ENCODE peak calls at places on chromosomes 6 and 20, in five cellular contexts. Q is NCI-H2029, O is KBM-7, D is cardiac muscle cell, I is NCI-H2171. G is an unnamed sample.

GRCh38 chr6:105769197-105769596 is 316.9 kb upstream of the PRDM1 start:
- DNase-seq in O (no peak), Q (no peak), I (no peak), D (no peak), G (no peak)

GRCh38 chr6:7673063-7673536 is 52.8 kb upstream of the BMP6 start:
- DNase-seq in D (peak; percentile 52), Q (no peak), O (peak; percentile 65), I (no peak), G (peak; percentile 64)

GRCh38 chr6:154236646-154237236 is 119.9 kb downstream of the IPCEF1 start:
- DNase-seq in Q (no peak), I (no peak), O (no peak), D (no peak), G (no peak)

GRCh38 chr6:111592726-111593515 is 12.8 kb downstream of the TRAF3IP2 start:
- DNase-seq in O (no peak), I (peak; percentile 64), Q (no peak), D (no peak), G (no peak)

GRCh38 chr6:39074486-39074885 is 25.9 kb downstream of the GLP1R start:
- DNase-seq in O (no peak), I (no peak), D (no peak), Q (no peak), G (no peak)

GRCh38 chr20:57038608-57039440 is 227.6 kb downstream of the BMP7 start:
- DNase-seq in D (no peak), Q (no peak), I (no peak), O (no peak), G (no peak)

GRCh38 chr20:62365814-62366369 is 1.2 kb downstream of the LAMA5 start:
- DNase-seq in Q (no peak), D (no peak), I (no peak), O (peak; percentile 50), G (no peak)

GRCh38 chr6:8000080-8001035 is 63.8 kb downstream of the BLOC1S5 start:
- DNase-seq in I (no peak), O (no peak), Q (no peak), D (peak; percentile 70), G (no peak)

GRCh38 chr20:688809-689208 is 13.2 kb upstream of the SCRT2 start:
- DNase-seq in I (peak; percentile 26), D (no peak), O (no peak), Q (no peak), G (no peak)

GRCh38 chr6:69391106-69391505 is 405.7 kb downstream of the LMBRD1 start:
- DNase-seq in D (no peak), Q (no peak), I (no peak), O (no peak), G (no peak)